ENCODE peak calls at places on chromosomes 3 and 15, in five cellular contexts. L is mammary epithelial cell, Z is keratinocyte, U is endothelial cell of umbilical vein, X is H1. O is an unnamed sample. For H3K27me3, the result is how much of the 10 kb centered on the place peaks cover.

GRCh38 chr15:75134748-75135147 is 66.9 kb upstream of the C15orf39 start:
- DNase-seq in X (no peak), L (no peak), Z (no peak), U (no peak), O (no peak)

GRCh38 chr3:15206662-15207576 is 873 bp downstream of the CAPN7 start:
- DNase-seq in U (peak), X (peak), L (peak), Z (no peak), O (peak)

GRCh38 chr3:24017305-24017704 is 72.2 kb downstream of the NR1D2 start:
- DNase-seq in X (no peak), Z (no peak), L (no peak), U (no peak), O (no peak)

GRCh38 chr3:191331443-191331842 is 1.1 kb upstream of the UTS2B start:
- DNase-seq in Z (no peak), L (peak), U (peak), X (no peak), O (peak)

GRCh38 chr3:45832691-45833090 is 9.2 kb downstream of the LZTFL1 start:
- DNase-seq in Z (no peak), U (no peak), L (peak), X (no peak), O (peak)

GRCh38 chr15:68447209-68447608 is 15.2 kb upstream of the ITGA11 start:
- DNase-seq in Z (no peak), L (peak), X (no peak), U (no peak), O (no peak)

GRCh38 chr3:138186216-138186615 is 885 bp upstream of the ARMC8 start:
- DNase-seq in U (no peak), X (no peak), Z (no peak), L (peak), O (no peak)

GRCh38 chr3:130260821-130261402 is 84.6 kb upstream of the COL6A5 start:
- DNase-seq in L (no peak), X (no peak), U (peak), Z (no peak), O (no peak)

GRCh38 chr15:65641723-65642475 is 20.2 kb downstream of the SLC24A1 start:
- DNase-seq in X (no peak), L (no peak), Z (no peak), U (no peak), O (no peak)

GRCh38 chr3:108412351-108412750 is 98.0 kb downstream of the MYH15 start:
- DNase-seq in Z (no peak), L (peak), U (no peak), X (no peak), O (no peak)

GRCh38 chr15:100307241-100307855 is 34.4 kb downstream of the ADAMTS17 start:
- DNase-seq in X (no peak), Z (no peak), U (no peak), L (no peak), O (no peak)

GRCh38 chr15:44738340-44738984 is 2.1 kb downstream of the TRIM69 start:
- DNase-seq in Z (no peak), U (peak), X (no peak), L (peak), O (peak)

GRCh38 chr3:73327052-73327451 is 265.6 kb downstream of the EBLN2 start:
- DNase-seq in Z (no peak), L (no peak), X (no peak), U (no peak), O (no peak)

GRCh38 chr15:87746333-87746732 is 510.2 kb downstream of the NTRK3 start:
- DNase-seq in L (no peak), X (no peak), U (no peak), Z (no peak), O (no peak)

GRCh38 chr15:100131321-100132224 is 210.2 kb downstream of the ADAMTS17 start:
- DNase-seq in Z (no peak), L (peak), X (no peak), U (peak), O (no peak)

GRCh38 chr15:68487087-68487843 is 55.3 kb upstream of the ITGA11 start:
- DNase-seq in U (no peak), X (no peak), L (peak), Z (no peak), O (peak)

GRCh38 chr15:95324596-95325135 is 1005.8 kb upstream of the NR2F2 start:
- DNase-seq in Z (no peak), L (no peak), U (peak), X (no peak), O (no peak)

GRCh38 chr3:186529204-186529999 is 14.8 kb downstream of the CRYGS start:
- DNase-seq in U (no peak), X (no peak), Z (no peak), L (no peak), O (no peak)

GRCh38 chr15:66822576-66822975 is 120.5 kb downstream of the SMAD6 start:
- DNase-seq in Z (no peak), U (no peak), L (no peak), X (no peak), O (no peak)

GRCh38 chr3:189756651-189757078 is 125.5 kb downstream of the TP63 start:
- DNase-seq in X (no peak), U (no peak), Z (no peak), L (no peak), O (no peak)

GRCh38 chr15:55221090-55222011 is 24.6 kb upstream of the RSL24D1 start:
- DNase-seq in U (peak), Z (no peak), L (peak), X (no peak), O (peak)

GRCh38 chr15:48696627-48697312 is 51.3 kb upstream of the FBN1 start:
- DNase-seq in U (peak), Z (no peak), L (no peak), X (no peak), O (peak)

GRCh38 chr3:38396239-38396638 is 49.7 kb downstream of the XYLB start:
- DNase-seq in L (no peak), U (no peak), X (no peak), Z (no peak), O (no peak)

GRCh38 chr3:15520185-15520584 is 1.3 kb downstream of the COLQ start:
- DNase-seq in U (no peak), L (no peak), Z (no peak), X (no peak), O (peak)

GRCh38 chr3:58039609-58040008 is 31.4 kb downstream of the FLNB start:
- DNase-seq in Z (no peak), L (no peak), X (no peak), U (no peak), O (no peak)

GRCh38 chr3:107897471-107898180 is 193.2 kb downstream of the CD47 start:
- DNase-seq in Z (no peak), L (peak), X (no peak), U (no peak), O (peak)

GRCh38 chr3:126527455-126528211 is 3.7 kb downstream of the CHST13 start:
- DNase-seq in U (no peak), X (no peak), L (no peak), Z (no peak), O (no peak)

GRCh38 chr3:179069762-179070390 is 1.7 kb downstream of the ZMAT3 start:
- DNase-seq in X (no peak), Z (no peak), U (peak), L (peak), O (peak)

GRCh38 chr3:48478631-48479555 is 25.1 kb downstream of the SHISA5 start:
- DNase-seq in X (no peak), L (peak), Z (no peak), U (peak), O (no peak)

GRCh38 chr3:188863999-188864406 is 307.8 kb upstream of the TPRG1 start:
- DNase-seq in X (no peak), Z (no peak), U (no peak), L (no peak), O (peak)

GRCh38 chr15:69634860-69635259 is 182.2 kb downstream of the RPLP1 start:
- DNase-seq in L (no peak), X (no peak), Z (no peak), U (no peak), O (no peak)
- H3K27me3 ChIP-seq in L (under half), X (under half), Z (under half), U (under half), O (half or more)

DNA sequence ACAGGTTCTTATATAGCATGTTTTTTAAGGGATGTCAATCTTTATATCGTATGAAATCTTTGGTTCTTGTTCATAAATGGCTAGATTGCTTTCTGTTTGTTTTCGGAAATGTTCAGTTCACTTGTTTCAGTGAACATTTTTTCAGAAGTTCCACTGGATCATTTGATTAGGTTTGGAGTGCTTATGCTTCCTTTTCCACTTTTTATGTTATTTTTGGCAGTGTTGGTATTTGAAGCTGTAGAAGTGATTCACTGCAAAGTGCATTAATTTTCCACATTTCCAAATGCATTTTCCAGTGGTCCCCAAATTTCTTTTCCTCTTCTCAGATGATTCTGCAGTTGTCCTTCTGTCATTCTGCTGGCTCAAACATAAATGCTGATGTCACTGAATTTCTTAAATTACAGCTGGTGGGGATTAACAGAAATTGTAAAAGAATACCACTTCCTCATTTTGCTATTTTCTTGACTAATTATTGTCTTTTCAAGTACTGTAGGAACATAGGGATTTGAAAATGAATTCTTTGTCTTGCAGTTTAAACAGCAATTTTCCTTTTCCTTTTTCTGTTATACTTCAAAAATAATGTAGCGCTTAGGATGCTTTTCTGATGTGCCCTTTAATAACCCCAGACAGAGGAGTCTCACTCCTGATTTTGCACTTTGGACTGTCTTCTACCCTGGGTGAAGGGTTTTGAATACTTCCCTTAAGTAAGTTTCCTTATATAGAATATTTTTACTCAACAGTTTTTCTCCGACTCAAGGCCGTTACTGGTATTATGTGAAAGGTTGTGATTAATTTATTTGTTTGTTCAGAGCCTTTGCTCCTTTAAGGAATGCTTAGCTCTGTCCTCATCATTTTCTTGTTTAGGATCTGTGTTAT is 24.9 kb downstream of the MITF start:
- DNase-seq in U (peak), X (no peak), Z (no peak), L (no peak), O (no peak)
- H3K4me3 ChIP-seq in U (no peak), X (no peak), Z (no peak), L (no peak), O (no peak)

GRCh38 chr3:122514123-122515019 is at the start of gene KPNA1:
- DNase-seq in X (no peak), U (peak), L (peak), Z (no peak), O (peak)
- TF ChIP-seq EZH2 in X (no peak), U (no peak), L (no peak), Z (no peak), O (no peak)

GRCh38 chr15:89413877-89414276 is 79.3 kb upstream of the POLG start:
- DNase-seq in Z (peak), X (no peak), U (no peak), L (peak), O (no peak)
- H3K27me3 ChIP-seq in Z (half or more), X (half or more), U (half or more), L (under half), O (half or more)

GRCh38 chr3:69536306-69537020 is 150.6 kb upstream of the FRMD4B start:
- DNase-seq in Z (no peak), U (no peak), L (no peak), X (no peak), O (no peak)

GRCh38 chr3:69541059-69541471 is 155.2 kb upstream of the FRMD4B start:
- DNase-seq in Z (peak), X (no peak), L (peak), U (no peak), O (no peak)

GRCh38 chr3:69543080-69543429 is 157.2 kb upstream of the FRMD4B start:
- DNase-seq in Z (no peak), X (no peak), U (no peak), L (no peak), O (no peak)

GRCh38 chr3:69542265-69543079 is 156.6 kb upstream of the FRMD4B start:
- DNase-seq in U (no peak), X (no peak), Z (no peak), L (peak), O (peak)

DNA sequence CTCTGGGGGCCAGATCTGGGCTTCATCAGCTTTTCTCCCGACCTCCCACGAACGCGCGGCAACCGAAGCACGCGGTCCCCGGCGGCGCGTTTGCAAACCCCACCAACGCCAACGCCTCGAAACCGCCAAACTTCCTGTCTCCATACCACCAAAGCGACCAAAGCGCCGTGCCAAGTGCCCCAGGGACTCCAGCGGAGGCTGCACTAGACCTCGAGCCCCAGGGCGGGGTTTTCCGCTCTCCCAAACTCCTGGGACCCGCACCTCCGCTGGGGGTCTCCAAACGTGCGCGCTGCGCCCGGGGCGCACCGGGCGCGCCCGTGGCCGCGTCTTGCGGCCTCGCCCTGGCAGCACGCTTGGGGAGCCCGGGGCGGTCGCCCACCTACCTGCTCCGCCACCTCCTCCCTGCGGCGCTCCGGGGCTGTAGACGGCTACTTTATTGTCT is 156.0 kb upstream of the FRMD4B start:
- DNase-seq in U (no peak), Z (no peak), X (no peak), L (peak), O (peak)
- H3K4me3 ChIP-seq in U (no peak), Z (peak), X (peak), L (peak), O (no peak)

O was measured in GM23248.